ENCODE peak calls at places on chromosome 4, in five cellular contexts. One of them, this sample, is unnamed.
A peak's percentile ranks its signal among the peaks of the same experiment; 100 is the strongest.

GRCh38 chr4:136687118-136687517 is 845.2 kb downstream of the PCDH18 start:
- DNase-seq in fibroblast of mammary gland: no peak
- DNase-seq in GM12865: peak; percentile 2
- DNase-seq in fibroblast of lung: no peak
- DNase-seq in HCT116: no peak
- DNase-seq in this sample: no peak

GRCh38 chr4:80361329-80361900 is 25.9 kb downstream of the CFAP299 start:
- DNase-seq in fibroblast of mammary gland: peak; percentile 48
- DNase-seq in GM12865: peak; percentile 17
- DNase-seq in fibroblast of lung: peak; percentile 14
- DNase-seq in HCT116: peak; percentile 8
- DNase-seq in this sample: peak; percentile 10

GRCh38 chr4:129358571-129358970 is 262.6 kb downstream of the C4orf33 start:
- DNase-seq in fibroblast of mammary gland: peak; percentile 78
- DNase-seq in GM12865: no peak
- DNase-seq in fibroblast of lung: peak; percentile 78
- DNase-seq in HCT116: peak; percentile 26
- DNase-seq in this sample: no peak

GRCh38 chr4:138636791-138637190 is 378.8 kb upstream of the NOCT start:
- DNase-seq in fibroblast of mammary gland: no peak
- DNase-seq in GM12865: no peak
- DNase-seq in fibroblast of lung: no peak
- DNase-seq in HCT116: no peak
- DNase-seq in this sample: no peak

GRCh38 chr4:30726090-30726668 is 6.0 kb downstream of the PCDH7 start:
- DNase-seq in fibroblast of mammary gland: no peak
- DNase-seq in GM12865: no peak
- DNase-seq in fibroblast of lung: peak; percentile 36
- DNase-seq in HCT116: no peak
- DNase-seq in this sample: no peak

GRCh38 chr4:85474818-85475630 is at the start of gene ARHGAP24:
- DNase-seq in fibroblast of mammary gland: peak; percentile 99
- DNase-seq in GM12865: peak; percentile 89
- DNase-seq in fibroblast of lung: peak; percentile 96
- DNase-seq in HCT116: peak; percentile 70
- DNase-seq in this sample: peak; percentile 55

GRCh38 chr4:88134536-88135361 is 23.7 kb downstream of the ABCG2 start:
- DNase-seq in fibroblast of mammary gland: no peak
- DNase-seq in GM12865: no peak
- DNase-seq in fibroblast of lung: no peak
- DNase-seq in HCT116: no peak
- DNase-seq in this sample: no peak

GRCh38 chr4:136864580-136865185 is 667.6 kb downstream of the PCDH18 start:
- DNase-seq in fibroblast of mammary gland: peak; percentile 79
- DNase-seq in GM12865: peak; percentile 74
- DNase-seq in fibroblast of lung: peak; percentile 66
- DNase-seq in HCT116: peak; percentile 69
- DNase-seq in this sample: peak; percentile 51

GRCh38 chr4:11438647-11439046 is 10.0 kb upstream of the HS3ST1 start:
- DNase-seq in fibroblast of mammary gland: no peak
- DNase-seq in GM12865: no peak
- DNase-seq in fibroblast of lung: no peak
- DNase-seq in HCT116: no peak
- DNase-seq in this sample: no peak

GRCh38 chr4:127783971-127784519 is 1.9 kb downstream of the HSPA4L start:
- DNase-seq in fibroblast of mammary gland: no peak
- DNase-seq in GM12865: peak; percentile 4
- DNase-seq in fibroblast of lung: no peak
- DNase-seq in HCT116: no peak
- DNase-seq in this sample: no peak

GRCh38 chr4:127776620-127777019 is 5.5 kb upstream of the HSPA4L start:
- DNase-seq in fibroblast of mammary gland: no peak
- DNase-seq in GM12865: no peak
- DNase-seq in fibroblast of lung: no peak
- DNase-seq in HCT116: no peak
- DNase-seq in this sample: no peak

GRCh38 chr4:156619154-156619934 is 352.3 kb downstream of the PDGFC start:
- DNase-seq in fibroblast of mammary gland: no peak
- DNase-seq in GM12865: no peak
- DNase-seq in fibroblast of lung: peak; percentile 56
- DNase-seq in HCT116: no peak
- DNase-seq in this sample: no peak

GRCh38 chr4:185472063-185472542 is 570 bp upstream of the CCDC110 start:
- DNase-seq in fibroblast of mammary gland: no peak
- DNase-seq in GM12865: peak; percentile 45
- DNase-seq in fibroblast of lung: no peak
- DNase-seq in HCT116: no peak
- DNase-seq in this sample: no peak

GRCh38 chr4:1113311-1114009 is at the start of gene RNF212:
- DNase-seq in fibroblast of mammary gland: peak; percentile 9
- DNase-seq in GM12865: no peak
- DNase-seq in fibroblast of lung: peak; percentile 5
- DNase-seq in HCT116: no peak
- DNase-seq in this sample: no peak

GRCh38 chr4:95212692-95213091 is 336.1 kb downstream of the UNC5C start:
- DNase-seq in fibroblast of mammary gland: no peak
- DNase-seq in GM12865: no peak
- DNase-seq in fibroblast of lung: no peak
- DNase-seq in HCT116: no peak
- DNase-seq in this sample: no peak

GRCh38 chr4:165537028-165537648 is 158.3 kb downstream of the CPE start:
- DNase-seq in fibroblast of mammary gland: peak; percentile 66
- DNase-seq in GM12865: peak; percentile 50
- DNase-seq in fibroblast of lung: peak; percentile 30
- DNase-seq in HCT116: peak; percentile 51
- DNase-seq in this sample: peak; percentile 27

GRCh38 chr4:74451214-74451661 is 6.3 kb downstream of the AREG start:
- DNase-seq in fibroblast of mammary gland: peak; percentile 81
- DNase-seq in GM12865: no peak
- DNase-seq in fibroblast of lung: peak; percentile 70
- DNase-seq in HCT116: no peak
- DNase-seq in this sample: no peak

GRCh38 chr4:153488719-153489384 is 22.7 kb downstream of the TMEM131L start:
- DNase-seq in fibroblast of mammary gland: no peak
- DNase-seq in GM12865: peak; percentile 91
- DNase-seq in fibroblast of lung: peak; percentile 48
- DNase-seq in HCT116: no peak
- DNase-seq in this sample: no peak

GRCh38 chr4:181971411-181971810 is 271.8 kb upstream of the TENM3 start:
- DNase-seq in fibroblast of mammary gland: no peak
- DNase-seq in GM12865: peak; percentile 37
- DNase-seq in fibroblast of lung: peak; percentile 76
- DNase-seq in HCT116: no peak
- DNase-seq in this sample: no peak

GRCh38 chr4:180057891-180058643 is 2185.1 kb upstream of the TENM3 start:
- DNase-seq in fibroblast of mammary gland: peak; percentile 2
- DNase-seq in GM12865: peak; percentile 57
- DNase-seq in fibroblast of lung: peak; percentile 38
- DNase-seq in HCT116: no peak
- DNase-seq in this sample: no peak
- H3K4me3 ChIP-seq in fibroblast of mammary gland: peak overlapping the region; percentile 25
- H3K4me3 ChIP-seq in GM12865: peak overlapping the region; percentile 73
- H3K4me3 ChIP-seq in fibroblast of lung: peak overlapping the region; percentile 34
- H3K4me3 ChIP-seq in HCT116: no peak overlapping the region
- H3K4me3 ChIP-seq in this sample: no peak overlapping the region

GRCh38 chr4:7007944-7008343 is 35.2 kb upstream of the TADA2B start:
- DNase-seq in fibroblast of mammary gland: peak; percentile 16
- DNase-seq in GM12865: no peak
- DNase-seq in fibroblast of lung: no peak
- DNase-seq in HCT116: no peak
- DNase-seq in this sample: peak; percentile 23

GRCh38 chr4:7009591-7009990 is 33.6 kb upstream of the TADA2B start:
- DNase-seq in fibroblast of mammary gland: no peak
- DNase-seq in GM12865: no peak
- DNase-seq in fibroblast of lung: no peak
- DNase-seq in HCT116: no peak
- DNase-seq in this sample: no peak

GRCh38 chr4:7005571-7005970 is 37.6 kb upstream of the TADA2B start:
- DNase-seq in fibroblast of mammary gland: no peak
- DNase-seq in GM12865: no peak
- DNase-seq in fibroblast of lung: no peak
- DNase-seq in HCT116: no peak
- DNase-seq in this sample: no peak

GRCh38 chr4:7006411-7006810 is 36.8 kb upstream of the TADA2B start:
- DNase-seq in fibroblast of mammary gland: no peak
- DNase-seq in GM12865: no peak
- DNase-seq in fibroblast of lung: no peak
- DNase-seq in HCT116: no peak
- DNase-seq in this sample: no peak

GRCh38 chr4:7007142-7007907 is 35.8 kb upstream of the TADA2B start:
- DNase-seq in fibroblast of mammary gland: no peak
- DNase-seq in GM12865: no peak
- DNase-seq in fibroblast of lung: no peak
- DNase-seq in HCT116: no peak
- DNase-seq in this sample: no peak
- TF ChIP-seq CTCF in fibroblast of mammary gland: no peak
- TF ChIP-seq CTCF in GM12865: no peak
- TF ChIP-seq CTCF in fibroblast of lung: no peak
- TF ChIP-seq CTCF in HCT116: no peak
- TF ChIP-seq CTCF in this sample: no peak

GRCh38 chr4:146333187-146333894 is 119.0 kb downstream of the REELD1 start:
- DNase-seq in fibroblast of mammary gland: peak; percentile 92
- DNase-seq in GM12865: peak; percentile 70
- DNase-seq in fibroblast of lung: peak; percentile 92
- DNase-seq in HCT116: no peak
- DNase-seq in this sample: peak; percentile 32
- H3K4me3 ChIP-seq in fibroblast of mammary gland: peak overlapping the region; percentile 8
- H3K4me3 ChIP-seq in GM12865: peak overlapping the region; percentile 59
- H3K4me3 ChIP-seq in fibroblast of lung: no peak overlapping the region
- H3K4me3 ChIP-seq in HCT116: no peak overlapping the region
- H3K4me3 ChIP-seq in this sample: no peak overlapping the region

DNA sequence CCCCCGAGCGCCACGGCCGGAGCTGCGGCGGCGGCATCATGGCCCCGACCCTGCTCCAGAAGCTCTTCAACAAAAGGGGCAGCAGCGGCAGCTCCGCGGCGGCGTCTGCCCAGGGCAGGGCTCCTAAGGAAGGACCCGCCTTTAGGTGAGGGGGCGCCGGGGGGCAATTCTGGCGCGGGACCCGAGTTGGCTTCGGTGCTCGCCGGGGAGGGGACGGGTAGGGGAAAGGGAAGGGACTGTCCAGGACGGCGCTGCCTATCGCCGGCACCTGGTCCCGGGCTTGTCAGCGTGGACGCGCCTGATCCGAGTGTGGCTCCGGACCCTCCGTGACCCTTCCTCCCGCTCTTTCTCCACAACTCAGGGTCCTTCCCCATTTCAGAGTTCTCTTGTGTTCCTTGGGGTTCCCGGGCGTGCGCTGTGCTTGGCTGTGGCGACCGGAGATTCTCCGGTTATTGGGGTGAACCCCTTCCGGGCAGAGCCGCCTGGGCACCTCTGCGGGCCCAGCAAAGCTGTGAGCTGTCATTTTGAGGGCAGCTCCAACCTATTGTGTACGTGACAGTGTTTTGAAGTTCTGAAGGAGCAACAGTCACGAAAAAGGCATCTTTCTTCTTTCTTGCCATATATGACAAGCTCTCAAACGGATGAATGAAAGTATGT is 477 bp downstream of the FNIP2 start:
- DNase-seq in fibroblast of mammary gland: peak; percentile 27
- DNase-seq in GM12865: peak; percentile 26
- DNase-seq in fibroblast of lung: peak; percentile 36
- DNase-seq in HCT116: no peak
- DNase-seq in this sample: no peak
- TF ChIP-seq CTCF in fibroblast of mammary gland: no peak
- TF ChIP-seq CTCF in GM12865: no peak
- TF ChIP-seq CTCF in fibroblast of lung: no peak
- TF ChIP-seq CTCF in HCT116: no peak
- TF ChIP-seq CTCF in this sample: no peak

GRCh38 chr4:17810260-17811077 is at the start of the genes DCAF16 and NCAPG:
- DNase-seq in fibroblast of mammary gland: peak; percentile 99
- DNase-seq in GM12865: peak; percentile 100
- DNase-seq in fibroblast of lung: peak; percentile 98
- DNase-seq in HCT116: peak; percentile 98
- DNase-seq in this sample: peak; percentile 98

GRCh38 chr4:17811078-17811603 is 362 bp downstream of the NCAPG start:
- DNase-seq in fibroblast of mammary gland: peak; percentile 23
- DNase-seq in GM12865: peak; percentile 55
- DNase-seq in fibroblast of lung: peak; percentile 23
- DNase-seq in HCT116: no peak
- DNase-seq in this sample: no peak

GRCh38 chr4:17814140-17814539 is 3.4 kb downstream of the NCAPG start:
- DNase-seq in fibroblast of mammary gland: peak; percentile 64
- DNase-seq in GM12865: no peak
- DNase-seq in fibroblast of lung: peak; percentile 76
- DNase-seq in HCT116: no peak
- DNase-seq in this sample: no peak

GRCh38 chr4:17812801-17813200 is 2.0 kb downstream of the NCAPG start:
- DNase-seq in fibroblast of mammary gland: peak; percentile 46
- DNase-seq in GM12865: no peak
- DNase-seq in fibroblast of lung: no peak
- DNase-seq in HCT116: no peak
- DNase-seq in this sample: no peak

GRCh38 chr4:17812125-17812524 is 1.3 kb downstream of the NCAPG start:
- DNase-seq in fibroblast of mammary gland: no peak
- DNase-seq in GM12865: no peak
- DNase-seq in fibroblast of lung: no peak
- DNase-seq in HCT116: no peak
- DNase-seq in this sample: no peak
- H3K4me3 ChIP-seq in fibroblast of mammary gland: peak overlapping the region; percentile 91
- H3K4me3 ChIP-seq in GM12865: peak overlapping the region; percentile 73
- H3K4me3 ChIP-seq in fibroblast of lung: peak overlapping the region; percentile 85
- H3K4me3 ChIP-seq in HCT116: peak overlapping the region; percentile 80
- H3K4me3 ChIP-seq in this sample: peak overlapping the region; percentile 91

This sample was measured in LNCaP clone FGC.